ENCODE peak calls at places on chromosomes 3 and 15, in ten cellular contexts. Q is HCT116, H is body of pancreas, G is uterus, J is heart left ventricle, U is A549, S is GM12878, D is upper lobe of left lung, F is NB4, C is transverse colon. B is an unnamed sample.

GRCh38 chr15:68930268-68931022 is at the start of gene SPESP1:
- DNase-seq in U (no peak), J (peak), F (no peak), C (peak), G (peak), H (peak), Q (no peak), S (no peak), D (peak), B (no peak)

GRCh38 chr15:88246666-88247446 is 9.7 kb downstream of the NTRK3 start:
- DNase-seq in D (peak), Q (peak), J (peak), G (peak), U (peak), S (no peak), C (peak), H (peak), F (peak), B (peak)

GRCh38 chr15:41891946-41892345 is 1.9 kb downstream of the SPTBN5 start:
- DNase-seq in Q (no peak), J (peak), U (no peak), S (no peak), H (no peak), C (no peak), D (no peak), G (no peak), F (no peak), B (no peak)

GRCh38 chr15:26864664-26865191 is 2.1 kb upstream of the GABRA5 start:
- DNase-seq in F (peak), S (no peak), J (no peak), C (no peak), G (no peak), D (no peak), Q (no peak), U (peak), H (peak), B (peak)

GRCh38 chr15:69400850-69401249 is 13.3 kb upstream of the KIF23 start:
- DNase-seq in J (no peak), C (no peak), Q (no peak), F (no peak), U (no peak), G (no peak), D (no peak), S (no peak), H (no peak), B (no peak)

GRCh38 chr3:45026038-45026437 is at the start of gene CLEC3B:
- DNase-seq in F (no peak), G (peak), D (peak), U (no peak), J (peak), S (no peak), H (no peak), Q (no peak), C (peak), B (no peak)

GRCh38 chr3:122519693-122520092 is 5.0 kb upstream of the KPNA1 start:
- DNase-seq in Q (no peak), F (no peak), C (no peak), U (no peak), H (no peak), G (no peak), S (no peak), J (no peak), D (no peak), B (no peak)

GRCh38 chr15:57485869-57486268 is 105.8 kb upstream of the MYZAP start:
- DNase-seq in H (peak), Q (peak), D (peak), C (no peak), U (peak), J (no peak), S (no peak), G (no peak), F (no peak), B (peak)

GRCh38 chr3:160953681-160954080 is 151.5 kb downstream of the B3GALNT1 start:
- DNase-seq in F (no peak), H (no peak), S (no peak), D (no peak), U (no peak), J (no peak), G (no peak), C (no peak), Q (no peak), B (no peak)

DNA sequence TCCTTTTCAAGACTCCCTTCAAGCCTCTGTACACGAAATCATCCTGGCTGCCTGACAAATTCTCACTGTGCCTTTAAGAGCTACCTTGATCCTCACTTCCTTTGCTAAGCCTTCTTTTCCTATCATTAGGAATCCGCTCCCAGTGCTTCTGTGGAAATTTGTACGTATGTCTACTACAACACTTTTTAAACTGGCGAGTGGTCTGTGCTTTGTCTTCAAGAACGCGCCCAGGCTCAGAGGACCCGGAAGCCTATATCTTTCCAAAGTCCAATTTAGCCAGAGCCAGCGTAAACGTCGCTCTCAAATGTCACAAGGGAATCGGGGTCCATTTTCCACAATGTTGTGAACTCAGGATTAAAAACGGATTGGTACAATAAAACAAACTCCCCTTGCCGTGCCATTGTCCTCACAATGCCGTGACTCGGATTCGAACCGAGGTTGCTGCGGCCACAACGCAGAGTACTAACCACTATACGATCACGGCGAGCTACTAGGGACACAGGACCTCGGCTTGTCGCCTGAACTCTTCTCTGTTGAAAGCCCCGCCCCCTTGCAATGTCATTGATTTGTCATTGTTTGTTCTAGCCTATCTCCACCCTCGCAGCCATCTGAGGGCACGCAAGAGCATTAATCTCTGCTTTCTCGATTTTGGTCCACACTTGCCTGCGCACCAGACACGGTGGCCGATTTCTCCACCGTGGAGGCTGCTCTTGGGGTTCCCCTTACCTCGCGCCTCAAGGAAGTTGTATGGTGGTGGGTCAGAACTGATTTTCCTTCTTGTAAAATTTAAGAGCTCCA is 12.4 kb upstream of the SHF start:
- DNase-seq in J (peak), S (peak), Q (peak), U (peak), C (peak), F (peak), D (peak), G (peak), H (peak), B (peak)
- TF ChIP-seq POLR2A in J (no peak), S (peak), Q (peak), U (peak), C (peak), F (peak), D (peak), G (peak), H (peak), B (no peak)

GRCh38 chr3:50616003-50616769 is 765 bp upstream of the MAPKAPK3 start:
- DNase-seq in F (peak), D (peak), C (peak), Q (peak), H (peak), J (peak), S (no peak), U (peak), G (peak), B (peak)

GRCh38 chr3:50615190-50615589 is 1.8 kb upstream of the MAPKAPK3 start:
- DNase-seq in C (no peak), D (no peak), Q (no peak), U (no peak), S (no peak), F (no peak), H (no peak), J (no peak), G (no peak), B (no peak)

GRCh38 chr3:50617096-50617791 is at the start of gene MAPKAPK3:
- DNase-seq in C (peak), D (peak), U (no peak), G (peak), H (peak), J (peak), S (no peak), Q (no peak), F (peak), B (no peak)

GRCh38 chr3:50617911-50618481 is 1.0 kb downstream of the MAPKAPK3 start:
- DNase-seq in F (peak), G (no peak), U (no peak), D (no peak), H (no peak), J (peak), S (no peak), C (no peak), Q (no peak), B (no peak)

DNA sequence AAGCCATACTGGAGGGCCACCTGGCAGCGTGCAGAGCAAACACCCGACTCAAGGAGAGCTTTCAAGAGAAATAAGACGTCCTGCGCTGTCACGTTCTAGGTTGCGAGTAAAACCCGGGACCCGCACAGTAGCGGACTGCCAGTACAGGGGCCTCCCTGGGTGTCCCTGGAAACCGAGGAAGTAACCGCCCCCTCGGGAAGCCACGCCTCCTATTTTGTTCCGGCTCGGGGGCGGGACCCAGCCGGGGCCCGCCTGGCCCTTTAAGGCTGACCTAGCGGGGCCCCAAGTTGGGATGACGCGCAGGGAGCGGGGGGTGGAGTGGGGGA is 218 bp upstream of the MAPKAPK3 start:
- DNase-seq in Q (peak), C (peak), F (peak), H (peak), D (peak), U (peak), S (peak), G (peak), J (peak), B (peak)
- TF ChIP-seq POLR2A in Q (peak), C (no peak), F (peak), H (no peak), D (peak), U (no peak), S (no peak), G (peak), J (no peak), B (no peak)

DNA sequence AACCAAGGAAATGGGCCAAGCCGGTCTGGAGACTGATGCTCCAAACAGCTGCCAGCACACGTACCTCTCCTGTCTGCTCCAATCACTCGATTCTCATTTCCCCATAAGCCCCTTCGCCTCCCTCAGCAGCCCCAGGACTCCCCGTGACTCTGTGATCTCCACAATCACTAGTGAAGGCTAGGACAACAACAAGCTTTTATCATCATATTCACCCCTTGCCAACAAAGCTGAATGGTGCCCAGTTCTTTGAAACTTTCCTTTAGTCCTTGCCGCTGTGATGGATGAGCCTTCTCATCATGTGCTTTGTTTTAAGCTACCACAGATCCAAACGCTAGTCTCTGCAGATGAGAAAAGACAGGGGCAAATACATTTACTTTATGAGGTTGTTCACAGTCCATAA is 242.0 kb downstream of the SV2B start:
- DNase-seq in U (no peak), G (no peak), Q (no peak), D (no peak), C (no peak), F (no peak), S (no peak), J (no peak), H (no peak), B (no peak)
- TF ChIP-seq POLR2A in U (no peak), G (no peak), Q (no peak), D (no peak), C (no peak), F (no peak), S (no peak), J (no peak), H (no peak), B (no peak)

DNA sequence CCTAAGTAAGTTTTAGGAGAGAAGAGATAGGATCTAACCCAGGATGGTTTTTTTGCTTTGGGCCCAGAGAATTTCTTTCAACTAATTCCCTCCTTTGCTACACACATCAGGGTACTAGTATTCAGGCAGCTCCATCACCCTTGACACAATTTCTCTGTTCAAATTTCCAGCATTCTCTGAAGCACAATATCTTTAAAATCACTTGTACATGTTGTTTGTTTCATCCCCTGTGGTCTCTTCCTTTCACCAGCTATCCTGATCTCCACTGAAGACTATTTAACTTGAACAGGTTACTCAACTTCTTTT is 32.4 kb upstream of the FNDC3B start:
- DNase-seq in U (no peak), S (no peak), G (no peak), J (no peak), C (no peak), H (no peak), F (no peak), D (no peak), Q (no peak), B (no peak)
- TF ChIP-seq POLR2A in U (no peak), S (no peak), G (no peak), J (no peak), C (no peak), H (no peak), F (no peak), D (no peak), Q (no peak), B (no peak)

DNA sequence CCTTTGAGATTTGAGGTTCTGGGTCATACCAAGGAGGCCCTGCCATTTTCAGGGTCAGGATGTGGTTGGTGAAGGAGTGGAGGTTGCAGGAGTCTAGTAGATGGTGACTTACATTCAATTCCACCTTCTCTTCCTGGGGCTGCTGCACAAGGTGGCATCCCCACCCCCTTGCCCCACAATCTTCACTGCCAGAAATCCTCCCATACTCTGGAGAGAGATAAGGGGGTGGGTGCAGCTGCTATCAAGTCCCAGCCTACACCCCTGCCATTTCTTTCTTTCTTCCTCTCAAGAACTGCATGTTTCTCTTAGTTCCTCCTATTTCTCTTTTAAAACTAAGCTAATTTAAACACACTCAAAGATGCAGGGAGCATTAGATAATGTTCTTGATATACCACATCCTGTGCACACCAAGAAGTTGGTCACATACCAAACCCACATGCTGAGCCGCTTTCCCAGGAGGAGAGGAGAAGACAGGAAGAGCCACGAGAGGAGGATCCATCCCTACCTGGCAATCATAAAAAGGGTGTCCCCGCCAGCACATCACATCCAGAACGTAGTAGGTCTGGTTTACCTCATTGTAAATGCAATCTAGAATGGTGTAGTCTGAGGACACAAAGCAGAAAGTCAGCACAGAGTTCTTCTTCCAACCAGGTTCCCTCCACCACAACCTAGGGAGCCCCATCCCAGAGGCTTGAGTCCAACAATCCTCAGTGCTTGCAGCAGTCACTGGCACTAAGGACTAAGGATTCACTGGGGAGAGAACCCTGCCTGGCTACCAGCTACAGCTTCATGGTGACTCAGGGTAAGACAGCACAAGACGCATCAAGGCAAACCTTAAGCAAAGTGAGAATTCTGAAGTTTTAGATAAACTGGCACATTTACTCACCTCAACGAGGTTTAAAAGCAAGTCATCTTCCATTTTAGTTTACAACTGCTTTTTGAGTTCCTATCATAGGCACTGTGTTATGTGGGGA is 18.5 kb downstream of the SNUPN start:
- DNase-seq in F (peak), U (no peak), D (no peak), J (no peak), Q (no peak), H (no peak), C (peak), S (no peak), G (no peak), B (no peak)
- TF ChIP-seq POLR2A in F (no peak), U (no peak), D (no peak), J (no peak), Q (no peak), H (no peak), C (no peak), S (no peak), G (no peak), B (no peak)

GRCh38 chr3:12841085-12841969 is at the start of gene RPL32:
- DNase-seq in G (peak), F (peak), U (peak), H (peak), C (peak), S (peak), J (peak), D (peak), Q (peak), B (peak)
- TF ChIP-seq POLR2A in G (peak), F (peak), U (peak), H (peak), C (peak), S (peak), J (no peak), D (peak), Q (peak), B (peak)

GRCh38 chr15:38072507-38073277 is 138.3 kb downstream of the TMCO5A start:
- DNase-seq in C (peak), Q (peak), H (peak), G (peak), D (peak), J (peak), U (peak), F (peak), S (no peak), B (peak)
- TF ChIP-seq POLR2A in C (peak), Q (peak), H (peak), G (no peak), D (peak), J (no peak), U (peak), F (no peak), S (no peak), B (no peak)

DNA sequence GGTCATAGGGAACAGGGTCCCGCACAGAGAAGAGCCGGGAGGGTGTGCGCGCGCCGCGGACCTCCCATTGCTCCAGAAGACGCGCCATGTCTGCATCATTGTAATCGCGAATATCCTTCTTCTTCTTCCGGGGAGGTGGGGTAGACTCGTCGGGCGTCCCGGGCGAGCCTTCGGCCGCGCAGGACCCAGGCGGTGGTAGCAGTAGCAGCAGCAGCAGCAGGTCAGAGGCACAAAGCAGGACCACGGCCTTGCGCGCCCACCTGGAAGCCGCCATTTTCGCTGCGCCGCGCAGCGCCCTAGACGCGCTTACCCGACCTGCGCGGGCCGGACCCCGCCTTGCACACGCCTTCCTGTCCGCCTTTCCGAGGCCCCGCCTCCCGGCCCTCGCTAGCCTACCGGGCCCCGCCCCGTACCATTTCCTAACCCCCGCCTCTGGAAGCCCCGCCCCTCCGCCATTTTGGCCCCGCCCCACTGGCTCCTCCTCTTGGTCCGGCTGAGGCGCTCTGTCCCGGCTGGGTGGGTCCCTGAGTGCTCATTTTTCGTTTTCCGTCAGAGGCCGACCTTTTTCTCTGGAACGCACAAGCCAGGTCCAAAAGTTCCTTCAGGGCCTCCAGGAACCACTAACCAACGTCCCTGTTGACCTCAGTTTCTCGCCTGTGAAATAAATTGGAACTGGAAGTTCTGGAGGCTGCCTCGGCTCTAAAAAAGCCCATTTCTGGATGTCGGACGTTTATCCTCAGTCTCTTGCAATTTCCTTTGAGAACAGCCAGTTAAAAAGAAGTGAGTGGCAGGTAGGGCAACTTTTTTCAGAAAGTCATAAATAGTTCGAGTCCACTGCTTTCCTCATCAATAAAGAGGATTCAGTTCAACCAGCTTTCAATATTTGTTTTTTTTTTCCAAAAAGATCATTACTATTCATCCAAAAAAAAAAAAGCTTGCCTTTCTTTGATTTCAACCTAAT is at the start of gene MESD:
- DNase-seq in G (peak), F (peak), H (peak), D (peak), C (peak), Q (peak), U (peak), S (peak), J (peak), B (peak)
- TF ChIP-seq POLR2A in G (peak), F (peak), H (peak), D (peak), C (peak), Q (peak), U (peak), S (peak), J (peak), B (peak)

GRCh38 chr3:78988324-78988723 is 779.5 kb downstream of the ROBO1 start:
- DNase-seq in S (no peak), D (no peak), H (no peak), Q (no peak), U (peak), C (no peak), G (no peak), J (no peak), F (peak), B (no peak)
- TF ChIP-seq POLR2A in S (no peak), D (no peak), H (no peak), Q (no peak), U (no peak), C (no peak), G (no peak), J (no peak), F (no peak), B (no peak)

GRCh38 chr15:40118473-40118872 is 9.8 kb upstream of the BMF start:
- DNase-seq in C (no peak), D (no peak), U (no peak), G (no peak), Q (no peak), H (no peak), S (no peak), J (no peak), F (no peak), B (no peak)
- TF ChIP-seq POLR2A in C (no peak), D (no peak), U (no peak), G (no peak), Q (no peak), H (no peak), S (no peak), J (no peak), F (no peak), B (no peak)